ENCODE peak calls at places on chromosomes 5 and 9, in eight cellular contexts. One of them, this sample, is unnamed.

GRCh38 chr5:78627175-78627574 is 21.4 kb downstream of the LHFPL2 start:
- DNase-seq in right atrium auricular region: no peak
- DNase-seq in iPS DF 6.9: no peak
- DNase-seq in K562: peak; percentile 32
- DNase-seq in upper lobe of right lung: no peak
- DNase-seq in aorta: no peak
- DNase-seq in pancreas: no peak
- DNase-seq in uterus: no peak
- DNase-seq in this sample: peak; percentile 42

GRCh38 chr9:129868571-129869486 is 33.6 kb downstream of the USP20 start:
- DNase-seq in right atrium auricular region: no peak
- DNase-seq in iPS DF 6.9: no peak
- DNase-seq in K562: no peak
- DNase-seq in upper lobe of right lung: no peak
- DNase-seq in aorta: no peak
- DNase-seq in pancreas: no peak
- DNase-seq in uterus: no peak
- DNase-seq in this sample: no peak

GRCh38 chr5:55982957-55983381 is 11.8 kb downstream of the IL6ST start:
- DNase-seq in right atrium auricular region: no peak
- DNase-seq in iPS DF 6.9: no peak
- DNase-seq in K562: no peak
- DNase-seq in upper lobe of right lung: no peak
- DNase-seq in aorta: no peak
- DNase-seq in pancreas: no peak
- DNase-seq in uterus: no peak
- DNase-seq in this sample: no peak

GRCh38 chr9:76519027-76519835 is 60.2 kb downstream of the GCNT1 start:
- DNase-seq in right atrium auricular region: no peak
- DNase-seq in iPS DF 6.9: no peak
- DNase-seq in K562: no peak
- DNase-seq in upper lobe of right lung: no peak
- DNase-seq in aorta: no peak
- DNase-seq in pancreas: no peak
- DNase-seq in uterus: no peak
- DNase-seq in this sample: no peak

GRCh38 chr5:79181419-79182022 is 54.4 kb upstream of the JMY start:
- DNase-seq in right atrium auricular region: no peak
- DNase-seq in iPS DF 6.9: no peak
- DNase-seq in K562: no peak
- DNase-seq in upper lobe of right lung: no peak
- DNase-seq in aorta: no peak
- DNase-seq in pancreas: no peak
- DNase-seq in uterus: no peak
- DNase-seq in this sample: no peak

GRCh38 chr5:68264024-68264956 is 48.7 kb downstream of the PIK3R1 start:
- DNase-seq in right atrium auricular region: no peak
- DNase-seq in iPS DF 6.9: no peak
- DNase-seq in K562: no peak
- DNase-seq in upper lobe of right lung: no peak
- DNase-seq in aorta: no peak
- DNase-seq in pancreas: no peak
- DNase-seq in uterus: peak; percentile 55
- DNase-seq in this sample: no peak

GRCh38 chr9:133977421-133978201 is 14.5 kb downstream of the VAV2 start:
- DNase-seq in right atrium auricular region: no peak
- DNase-seq in iPS DF 6.9: no peak
- DNase-seq in K562: no peak
- DNase-seq in upper lobe of right lung: peak; percentile 55
- DNase-seq in aorta: peak; percentile 73
- DNase-seq in pancreas: peak; percentile 49
- DNase-seq in uterus: no peak
- DNase-seq in this sample: no peak

GRCh38 chr9:125854553-125855275 is 107.5 kb downstream of the PBX3 start:
- DNase-seq in right atrium auricular region: no peak
- DNase-seq in iPS DF 6.9: no peak
- DNase-seq in K562: no peak
- DNase-seq in upper lobe of right lung: no peak
- DNase-seq in aorta: no peak
- DNase-seq in pancreas: no peak
- DNase-seq in uterus: no peak
- DNase-seq in this sample: no peak

GRCh38 chr5:123874600-123875201 is 362.7 kb downstream of the CSNK1G3 start:
- DNase-seq in right atrium auricular region: no peak
- DNase-seq in iPS DF 6.9: no peak
- DNase-seq in K562: no peak
- DNase-seq in upper lobe of right lung: no peak
- DNase-seq in aorta: no peak
- DNase-seq in pancreas: no peak
- DNase-seq in uterus: no peak
- DNase-seq in this sample: no peak

GRCh38 chr5:108148715-108149139 is 233.2 kb downstream of the FBXL17 start:
- DNase-seq in right atrium auricular region: no peak
- DNase-seq in iPS DF 6.9: no peak
- DNase-seq in K562: no peak
- DNase-seq in upper lobe of right lung: no peak
- DNase-seq in aorta: no peak
- DNase-seq in pancreas: no peak
- DNase-seq in uterus: no peak
- DNase-seq in this sample: no peak

GRCh38 chr9:82456621-82457020 is 468.0 kb downstream of the SPATA31D1 start:
- DNase-seq in right atrium auricular region: no peak
- DNase-seq in iPS DF 6.9: no peak
- DNase-seq in K562: no peak
- DNase-seq in upper lobe of right lung: no peak
- DNase-seq in aorta: no peak
- DNase-seq in pancreas: no peak
- DNase-seq in uterus: no peak
- DNase-seq in this sample: no peak

GRCh38 chr5:162190-162564 is 29.1 kb upstream of the LRRC14B start:
- DNase-seq in right atrium auricular region: no peak
- DNase-seq in iPS DF 6.9: no peak
- DNase-seq in K562: no peak
- DNase-seq in upper lobe of right lung: no peak
- DNase-seq in aorta: peak; percentile 53
- DNase-seq in pancreas: no peak
- DNase-seq in uterus: no peak
- DNase-seq in this sample: no peak

GRCh38 chr5:113024298-113024697 is 47.7 kb downstream of the DCP2 start:
- DNase-seq in right atrium auricular region: no peak
- DNase-seq in iPS DF 6.9: no peak
- DNase-seq in K562: no peak
- DNase-seq in upper lobe of right lung: no peak
- DNase-seq in aorta: no peak
- DNase-seq in pancreas: no peak
- DNase-seq in uterus: no peak
- DNase-seq in this sample: no peak

GRCh38 chr5:113017891-113018635 is 41.5 kb downstream of the DCP2 start:
- DNase-seq in right atrium auricular region: no peak
- DNase-seq in iPS DF 6.9: no peak
- DNase-seq in K562: no peak
- DNase-seq in upper lobe of right lung: no peak
- DNase-seq in aorta: no peak
- DNase-seq in pancreas: no peak
- DNase-seq in uterus: no peak
- DNase-seq in this sample: no peak

GRCh38 chr5:113025596-113025995 is 49.0 kb downstream of the DCP2 start:
- DNase-seq in right atrium auricular region: no peak
- DNase-seq in iPS DF 6.9: no peak
- DNase-seq in K562: no peak
- DNase-seq in upper lobe of right lung: no peak
- DNase-seq in aorta: no peak
- DNase-seq in pancreas: no peak
- DNase-seq in uterus: no peak
- DNase-seq in this sample: no peak

GRCh38 chr5:113022661-113023060 is 46.1 kb downstream of the DCP2 start:
- DNase-seq in right atrium auricular region: no peak
- DNase-seq in iPS DF 6.9: no peak
- DNase-seq in K562: no peak
- DNase-seq in upper lobe of right lung: no peak
- DNase-seq in aorta: no peak
- DNase-seq in pancreas: no peak
- DNase-seq in uterus: no peak
- DNase-seq in this sample: no peak

GRCh38 chr5:113020461-113021273 is 44.1 kb downstream of the DCP2 start:
- DNase-seq in right atrium auricular region: no peak
- DNase-seq in iPS DF 6.9: no peak
- DNase-seq in K562: no peak
- DNase-seq in upper lobe of right lung: no peak
- DNase-seq in aorta: no peak
- DNase-seq in pancreas: no peak
- DNase-seq in uterus: no peak
- DNase-seq in this sample: no peak
- H3K4me1 ChIP-seq in right atrium auricular region: no peaks in the 10 kb centered on the region
- H3K4me1 ChIP-seq in iPS DF 6.9: no peaks in the 10 kb centered on the region
- H3K4me1 ChIP-seq in K562: no peaks in the 10 kb centered on the region
- H3K4me1 ChIP-seq in upper lobe of right lung: peaks cover 16% of the 10 kb centered on the region
- H3K4me1 ChIP-seq in aorta: no peaks in the 10 kb centered on the region
- H3K4me1 ChIP-seq in pancreas: no peaks in the 10 kb centered on the region
- H3K4me1 ChIP-seq in uterus: no peaks in the 10 kb centered on the region
- H3K4me1 ChIP-seq in this sample: peaks cover 2% of the 10 kb centered on the region

GRCh38 chr5:133932441-133933168 is 35.8 kb downstream of the C5orf15 start:
- DNase-seq in right atrium auricular region: no peak
- DNase-seq in iPS DF 6.9: no peak
- DNase-seq in K562: peak; percentile 71
- DNase-seq in upper lobe of right lung: no peak
- DNase-seq in aorta: peak; percentile 65
- DNase-seq in pancreas: no peak
- DNase-seq in uterus: no peak
- DNase-seq in this sample: no peak
- H3K4me1 ChIP-seq in right atrium auricular region: no peaks in the 10 kb centered on the region
- H3K4me1 ChIP-seq in iPS DF 6.9: no peaks in the 10 kb centered on the region
- H3K4me1 ChIP-seq in K562: peaks cover 68% of the 10 kb centered on the region
- H3K4me1 ChIP-seq in upper lobe of right lung: no peaks in the 10 kb centered on the region
- H3K4me1 ChIP-seq in aorta: no peaks in the 10 kb centered on the region
- H3K4me1 ChIP-seq in pancreas: no peaks in the 10 kb centered on the region
- H3K4me1 ChIP-seq in uterus: no peaks in the 10 kb centered on the region
- H3K4me1 ChIP-seq in this sample: no peaks in the 10 kb centered on the region

GRCh38 chr5:112685929-112686328 is 51.8 kb upstream of the APC start:
- DNase-seq in right atrium auricular region: no peak
- DNase-seq in iPS DF 6.9: no peak
- DNase-seq in K562: no peak
- DNase-seq in upper lobe of right lung: no peak
- DNase-seq in aorta: no peak
- DNase-seq in pancreas: no peak
- DNase-seq in uterus: no peak
- DNase-seq in this sample: no peak

GRCh38 chr5:112685386-112685785 is 52.3 kb upstream of the APC start:
- DNase-seq in right atrium auricular region: no peak
- DNase-seq in iPS DF 6.9: no peak
- DNase-seq in K562: no peak
- DNase-seq in upper lobe of right lung: no peak
- DNase-seq in aorta: no peak
- DNase-seq in pancreas: no peak
- DNase-seq in uterus: no peak
- DNase-seq in this sample: no peak

GRCh38 chr5:112684121-112684520 is 53.6 kb upstream of the APC start:
- DNase-seq in right atrium auricular region: no peak
- DNase-seq in iPS DF 6.9: no peak
- DNase-seq in K562: no peak
- DNase-seq in upper lobe of right lung: no peak
- DNase-seq in aorta: no peak
- DNase-seq in pancreas: no peak
- DNase-seq in uterus: no peak
- DNase-seq in this sample: no peak

GRCh38 chr5:112686675-112687074 is 51.0 kb upstream of the APC start:
- DNase-seq in right atrium auricular region: no peak
- DNase-seq in iPS DF 6.9: no peak
- DNase-seq in K562: no peak
- DNase-seq in upper lobe of right lung: no peak
- DNase-seq in aorta: no peak
- DNase-seq in pancreas: no peak
- DNase-seq in uterus: no peak
- DNase-seq in this sample: no peak

GRCh38 chr5:112684737-112685136 is 52.9 kb upstream of the APC start:
- DNase-seq in right atrium auricular region: no peak
- DNase-seq in iPS DF 6.9: no peak
- DNase-seq in K562: no peak
- DNase-seq in upper lobe of right lung: no peak
- DNase-seq in aorta: no peak
- DNase-seq in pancreas: no peak
- DNase-seq in uterus: no peak
- DNase-seq in this sample: no peak
- H3K4me1 ChIP-seq in right atrium auricular region: no peaks in the 10 kb centered on the region
- H3K4me1 ChIP-seq in iPS DF 6.9: no peaks in the 10 kb centered on the region
- H3K4me1 ChIP-seq in K562: peaks cover 10% of the 10 kb centered on the region
- H3K4me1 ChIP-seq in upper lobe of right lung: no peaks in the 10 kb centered on the region
- H3K4me1 ChIP-seq in aorta: no peaks in the 10 kb centered on the region
- H3K4me1 ChIP-seq in pancreas: no peaks in the 10 kb centered on the region
- H3K4me1 ChIP-seq in uterus: no peaks in the 10 kb centered on the region
- H3K4me1 ChIP-seq in this sample: no peaks in the 10 kb centered on the region

DNA sequence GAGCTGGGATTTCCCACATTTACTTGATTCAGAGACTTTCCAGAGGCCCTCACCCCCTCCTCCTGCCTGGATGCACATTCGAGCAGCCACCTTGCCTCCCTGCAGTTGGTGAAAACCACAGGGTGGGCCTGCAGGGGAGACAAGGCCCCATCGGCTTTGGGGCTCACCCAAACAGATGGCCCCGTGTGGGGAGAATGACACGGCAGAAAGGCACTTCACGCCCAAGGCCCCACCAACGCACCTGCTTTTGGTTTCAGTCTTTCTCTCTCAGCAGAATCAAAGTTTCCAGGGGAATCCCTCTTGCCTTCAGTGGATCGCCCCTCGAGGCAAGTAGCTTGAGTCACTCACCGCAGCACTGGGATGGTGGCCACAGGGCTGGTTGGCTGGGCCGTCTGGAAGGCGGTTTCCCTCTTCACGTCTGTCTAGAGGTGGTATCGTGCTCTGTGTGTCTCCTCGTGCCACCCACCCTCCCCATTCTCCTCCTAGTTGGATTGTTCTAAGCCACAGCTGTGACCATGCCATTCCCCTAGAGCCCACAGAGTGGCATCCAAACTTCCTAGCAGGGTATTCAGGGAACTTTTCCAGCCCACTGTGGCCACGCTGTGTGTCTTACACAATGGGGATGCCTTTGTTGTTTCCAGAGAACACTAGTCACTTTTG is 31.8 kb downstream of the SEC61B start:
- DNase-seq in right atrium auricular region: no peak
- DNase-seq in iPS DF 6.9: no peak
- DNase-seq in K562: no peak
- DNase-seq in upper lobe of right lung: no peak
- DNase-seq in aorta: no peak
- DNase-seq in pancreas: no peak
- DNase-seq in uterus: no peak
- DNase-seq in this sample: no peak
- H3K4me1 ChIP-seq in right atrium auricular region: no peaks in the 10 kb centered on the region
- H3K4me1 ChIP-seq in iPS DF 6.9: no peaks in the 10 kb centered on the region
- H3K4me1 ChIP-seq in K562: peaks cover 5% of the 10 kb centered on the region
- H3K4me1 ChIP-seq in upper lobe of right lung: no peaks in the 10 kb centered on the region
- H3K4me1 ChIP-seq in aorta: no peaks in the 10 kb centered on the region
- H3K4me1 ChIP-seq in pancreas: no peaks in the 10 kb centered on the region
- H3K4me1 ChIP-seq in uterus: no peaks in the 10 kb centered on the region
- H3K4me1 ChIP-seq in this sample: no peaks in the 10 kb centered on the region

DNA sequence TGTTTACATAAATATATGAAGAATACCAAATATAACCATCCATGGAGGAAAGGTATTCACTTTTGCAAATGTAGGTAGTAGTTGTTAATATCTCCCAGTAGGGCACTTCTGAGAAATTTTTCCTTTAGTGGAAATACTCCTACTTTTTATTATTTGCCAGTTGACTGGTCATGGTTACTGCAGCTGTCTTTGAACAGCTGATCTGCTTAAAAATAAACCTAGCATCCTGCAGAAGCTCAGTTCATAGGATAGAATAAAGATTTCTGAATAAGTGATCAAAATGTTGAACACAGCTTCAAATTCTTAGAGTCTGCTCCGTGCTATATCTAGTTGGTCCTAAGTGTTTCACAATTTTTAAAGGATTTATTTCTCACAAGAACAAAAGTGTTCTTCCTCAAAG is 270.7 kb upstream of the TRPC7 start:
- DNase-seq in right atrium auricular region: no peak
- DNase-seq in iPS DF 6.9: no peak
- DNase-seq in K562: no peak
- DNase-seq in upper lobe of right lung: no peak
- DNase-seq in aorta: no peak
- DNase-seq in pancreas: no peak
- DNase-seq in uterus: no peak
- DNase-seq in this sample: no peak
- H3K4me1 ChIP-seq in right atrium auricular region: no peaks in the 10 kb centered on the region
- H3K4me1 ChIP-seq in iPS DF 6.9: no peaks in the 10 kb centered on the region
- H3K4me1 ChIP-seq in K562: peaks cover 6% of the 10 kb centered on the region
- H3K4me1 ChIP-seq in upper lobe of right lung: no peaks in the 10 kb centered on the region
- H3K4me1 ChIP-seq in aorta: no peaks in the 10 kb centered on the region
- H3K4me1 ChIP-seq in pancreas: no peaks in the 10 kb centered on the region
- H3K4me1 ChIP-seq in uterus: no peaks in the 10 kb centered on the region
- H3K4me1 ChIP-seq in this sample: no peaks in the 10 kb centered on the region